ENCODE peak calls at places on chromosome 12, in seven cellular contexts. Y is IMR-90, W is GM12891, R is GM12892, X is ovary, B is stomach, P is tibial nerve. V is an unnamed sample.

GRCh38 chr12:96140110-96140509 is 54.1 kb upstream of the ELK3 start:
- DNase-seq in Y (peak), W (no peak), R (no peak), X (no peak), B (no peak), P (no peak), V (no peak)

GRCh38 chr12:127809236-127809635 is 457.7 kb upstream of the TMEM132C start:
- DNase-seq in Y (no peak), W (no peak), R (no peak), X (no peak), B (no peak), P (no peak), V (no peak)

GRCh38 chr12:123813349-123813748 is 51.2 kb downstream of the DNAH10 start:
- DNase-seq in Y (peak), W (no peak), R (no peak), X (no peak), B (no peak), P (no peak), V (no peak)

GRCh38 chr12:7304456-7304855 is 584 bp downstream of the ACSM4 start:
- DNase-seq in Y (no peak), W (no peak), R (no peak), X (no peak), B (no peak), P (no peak), V (no peak)

GRCh38 chr12:124994435-124994975 is 1.1 kb downstream of the BRI3BP start:
- DNase-seq in Y (no peak), W (no peak), R (no peak), X (no peak), B (peak), P (no peak), V (no peak)

GRCh38 chr12:6887460-6887859 is 14.4 kb upstream of the SPSB2 start:
- DNase-seq in Y (no peak), W (no peak), R (no peak), X (no peak), B (peak), P (no peak), V (no peak)

GRCh38 chr12:45681469-45681868 is 48.0 kb upstream of the ARID2 start:
- DNase-seq in Y (peak), W (no peak), R (no peak), X (no peak), B (no peak), P (no peak), V (no peak)

GRCh38 chr12:59164991-59165718 is 244.9 kb upstream of the LRIG3 start:
- DNase-seq in Y (peak), W (no peak), R (no peak), X (no peak), B (no peak), P (no peak), V (peak)

GRCh38 chr12:92673756-92674155 is 29.0 kb upstream of the PLEKHG7 start:
- DNase-seq in Y (no peak), W (no peak), R (no peak), X (no peak), B (no peak), P (no peak), V (no peak)

GRCh38 chr12:90770861-90771260 is 184.1 kb downstream of the CCER1 start:
- DNase-seq in Y (no peak), W (no peak), R (no peak), X (no peak), B (no peak), P (no peak), V (no peak)

GRCh38 chr12:66066071-66066928 is 64.2 kb downstream of the LLPH start:
- DNase-seq in Y (peak), W (no peak), R (no peak), X (no peak), B (no peak), P (no peak), V (no peak)

GRCh38 chr12:106378788-106379187 is 21.2 kb downstream of the POLR3B start:
- DNase-seq in Y (no peak), W (no peak), R (no peak), X (no peak), B (no peak), P (no peak), V (no peak)

GRCh38 chr12:5694759-5695409 is 250.2 kb downstream of the ANO2 start:
- DNase-seq in Y (peak), W (no peak), R (no peak), X (no peak), B (no peak), P (no peak), V (no peak)

GRCh38 chr12:114744696-114745095 is 60.7 kb upstream of the TBX3 start:
- DNase-seq in Y (peak), W (no peak), R (no peak), X (peak), B (no peak), P (no peak), V (no peak)

GRCh38 chr12:75891072-75891471 is 140.5 kb downstream of the PHLDA1 start:
- DNase-seq in Y (no peak), W (no peak), R (no peak), X (no peak), B (no peak), P (no peak), V (no peak)

GRCh38 chr12:100795193-100796179 is 910 bp downstream of the ANO4 start:
- DNase-seq in Y (no peak), W (no peak), R (no peak), X (no peak), B (no peak), P (no peak), V (no peak)

GRCh38 chr12:101567918-101568317 is 26.9 kb upstream of the MYBPC1 start:
- DNase-seq in Y (no peak), W (no peak), R (no peak), X (no peak), B (no peak), P (no peak), V (no peak)

GRCh38 chr12:100573499-100574261 is at the start of gene GAS2L3:
- DNase-seq in Y (peak), W (peak), R (peak), X (peak), B (peak), P (peak), V (peak)

GRCh38 chr12:5965950-5966383 is 20.9 kb upstream of the ANO2 start:
- DNase-seq in Y (peak), W (peak), R (peak), X (no peak), B (peak), P (no peak), V (no peak)

GRCh38 chr12:76591461-76591860 is 31.9 kb upstream of the OSBPL8 start:
- DNase-seq in Y (peak), W (no peak), R (no peak), X (no peak), B (no peak), P (no peak), V (no peak)

GRCh38 chr12:91098942-91099341 is 12.4 kb downstream of the LUM start:
- DNase-seq in Y (peak), W (no peak), R (no peak), X (no peak), B (no peak), P (no peak), V (no peak)

GRCh38 chr12:132766380-132767085 is 4.9 kb upstream of the ANKLE2 start:
- DNase-seq in Y (peak), W (no peak), R (no peak), X (no peak), B (peak), P (no peak), V (peak)

GRCh38 chr12:116891019-116891418 is 9.8 kb upstream of the HRK start:
- DNase-seq in Y (no peak), W (no peak), R (no peak), X (no peak), B (no peak), P (no peak), V (no peak)

GRCh38 chr12:112350593-112351592 is 31.3 kb downstream of the HECTD4 start:
- DNase-seq in Y (no peak), W (no peak), R (no peak), X (no peak), B (no peak), P (no peak), V (no peak)

GRCh38 chr12:132024758-132025157 is 75.0 kb downstream of the EP400 start:
- DNase-seq in Y (no peak), W (no peak), R (no peak), X (peak), B (no peak), P (no peak), V (no peak)

GRCh38 chr12:103769240-103769945 is 71.6 kb downstream of the NT5DC3 start:
- DNase-seq in Y (no peak), W (no peak), R (no peak), X (no peak), B (no peak), P (no peak), V (no peak)

GRCh38 chr12:46944104-46944503 is 118.3 kb upstream of the SLC38A4 start:
- DNase-seq in Y (peak), W (no peak), R (no peak), X (no peak), B (no peak), P (no peak), V (no peak)

GRCh38 chr12:116186482-116187157 is 90.9 kb downstream of the MED13L start:
- DNase-seq in Y (no peak), W (no peak), R (no peak), X (no peak), B (no peak), P (no peak), V (no peak)

GRCh38 chr12:43238281-43238680 is 313.7 kb downstream of the ADAMTS20 start:
- DNase-seq in Y (no peak), W (no peak), R (no peak), X (no peak), B (no peak), P (no peak), V (no peak)

DNA sequence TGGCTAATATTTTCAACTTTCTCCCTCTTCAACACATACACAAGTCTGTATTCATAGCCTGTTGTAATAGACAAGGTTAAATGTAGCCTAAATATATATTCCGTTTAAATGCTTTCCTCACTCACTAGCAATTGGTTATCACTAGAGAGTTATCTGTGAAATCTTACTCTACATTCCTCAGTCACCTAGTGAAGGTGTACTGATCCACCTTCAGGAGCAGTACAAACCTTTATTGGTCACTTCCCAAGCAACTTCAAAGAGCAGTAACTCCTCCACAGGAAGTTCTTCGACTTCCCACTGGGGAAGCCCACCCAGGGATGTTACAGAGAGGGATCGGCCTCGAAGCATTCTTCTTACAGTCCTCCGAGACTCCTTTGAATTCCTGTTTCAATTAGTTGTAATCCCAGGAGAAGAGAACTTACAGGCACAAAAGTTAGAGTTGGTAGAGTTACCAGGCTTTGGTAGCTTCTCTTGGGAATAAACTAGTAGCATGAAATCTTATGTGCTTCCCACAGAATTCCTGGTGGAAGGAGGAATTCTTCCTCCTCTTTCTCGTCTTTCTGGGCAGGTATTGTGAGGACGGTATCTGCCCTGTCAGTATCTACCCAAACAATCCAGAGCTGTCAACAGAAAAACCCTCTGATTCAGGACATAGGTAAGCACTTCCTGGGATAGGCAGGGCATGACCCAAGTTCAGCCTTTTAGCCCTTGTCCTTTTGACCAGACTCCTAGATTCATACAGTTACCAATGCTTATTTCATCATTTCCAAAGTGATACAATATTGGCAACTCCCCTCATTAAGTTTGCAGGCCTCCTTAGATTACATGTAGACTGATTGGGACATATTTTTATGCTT is at the start of gene GYS2:
- DNase-seq in Y (no peak), W (no peak), R (no peak), X (no peak), B (no peak), P (no peak), V (no peak)
- TF ChIP-seq POLR2A in Y (no peak), W (no peak), R (no peak), X (no peak), B (no peak), P (no peak), V (no peak)

GRCh38 chr12:54393350-54393655 is 8.8 kb upstream of the ZNF385A start:
- DNase-seq in Y (no peak), W (no peak), R (no peak), X (no peak), B (no peak), P (no peak), V (no peak)

GRCh38 chr12:54394281-54394719 is 9.8 kb upstream of the ZNF385A start:
- DNase-seq in Y (peak), W (no peak), R (no peak), X (no peak), B (peak), P (no peak), V (no peak)

GRCh38 chr12:54393743-54394142 is 9.2 kb upstream of the ZNF385A start:
- DNase-seq in Y (no peak), W (no peak), R (no peak), X (no peak), B (no peak), P (no peak), V (no peak)

GRCh38 chr12:54390668-54391551 is 6.4 kb upstream of the ZNF385A start:
- DNase-seq in Y (no peak), W (peak), R (peak), X (peak), B (peak), P (no peak), V (peak)

DNA sequence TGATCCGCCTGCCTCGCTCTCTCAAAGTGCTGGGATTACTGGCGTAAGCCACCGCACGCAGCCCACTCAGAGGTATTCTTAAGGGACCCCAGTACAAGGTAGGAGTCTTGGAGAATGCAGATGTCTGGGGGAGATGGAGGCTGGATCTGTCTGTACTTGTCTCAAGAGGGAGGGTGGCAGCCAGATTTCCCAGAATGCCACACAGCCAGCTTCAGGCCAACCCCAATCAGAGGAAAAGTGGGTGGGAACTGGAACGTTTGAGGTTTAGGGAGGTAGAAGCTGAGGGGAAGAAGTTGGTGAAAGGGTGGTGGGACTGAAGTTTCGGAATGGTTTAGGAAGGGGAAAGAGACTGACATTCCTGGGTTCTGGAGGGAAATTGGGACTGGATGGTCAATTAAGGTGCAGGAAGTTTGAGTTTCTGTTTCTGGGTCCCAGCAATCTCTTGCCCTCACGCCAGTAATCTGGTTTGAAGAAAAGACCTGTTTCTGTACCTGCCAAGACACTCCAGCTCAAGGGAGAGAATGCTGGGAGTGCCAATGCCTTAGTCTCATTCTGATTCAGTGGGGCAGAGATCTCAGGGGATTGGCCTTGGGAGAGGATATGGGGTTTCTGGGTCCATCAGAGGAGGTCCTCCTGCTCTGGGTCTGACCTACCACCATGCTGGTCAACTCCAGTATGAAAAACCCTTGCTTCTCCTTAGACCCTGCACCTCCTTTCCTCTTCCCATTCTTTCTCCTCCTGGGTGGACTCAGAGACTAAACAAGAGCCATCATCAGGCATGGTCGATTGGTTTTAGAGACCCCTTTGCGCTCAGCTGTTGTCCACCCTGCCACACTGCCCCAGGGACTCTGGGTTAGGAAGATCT is 8.2 kb upstream of the ZNF385A start:
- DNase-seq in Y (no peak), W (no peak), R (no peak), X (no peak), B (no peak), P (no peak), V (no peak)
- TF ChIP-seq POLR2A in Y (no peak), W (no peak), R (no peak), X (no peak), B (no peak), P (no peak), V (no peak)

GRCh38 chr12:108562348-108563134 is at the start of gene ISCU:
- DNase-seq in Y (peak), W (peak), R (peak), X (peak), B (peak), P (peak), V (peak)
- TF ChIP-seq POLR2A in Y (peak), W (peak), R (peak), X (peak), B (peak), P (peak), V (peak)

DNA sequence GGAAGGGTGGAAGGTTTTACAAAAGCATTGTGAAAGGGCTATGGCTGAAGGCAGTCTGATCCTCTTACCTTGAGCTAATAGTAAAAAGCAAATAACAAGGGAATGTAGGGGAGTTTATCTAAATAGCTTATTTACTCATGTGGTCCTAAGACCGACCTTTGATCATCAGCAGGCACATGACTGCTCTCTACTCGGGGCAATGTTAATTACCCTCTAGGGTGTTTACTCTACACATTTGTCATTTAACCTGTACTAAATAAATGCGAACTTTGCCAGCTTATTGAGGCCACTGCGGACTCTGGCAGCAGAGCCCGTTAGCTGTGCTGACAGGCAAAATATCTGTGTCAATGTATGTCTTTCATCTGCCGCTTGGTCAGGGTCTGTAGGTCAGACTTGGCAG is 768.3 kb upstream of the ATXN7L3B start:
- DNase-seq in Y (no peak), W (no peak), R (no peak), X (no peak), B (no peak), P (no peak), V (no peak)
- TF ChIP-seq POLR2A in Y (no peak), W (no peak), R (no peak), X (no peak), B (no peak), P (no peak), V (no peak)

DNA sequence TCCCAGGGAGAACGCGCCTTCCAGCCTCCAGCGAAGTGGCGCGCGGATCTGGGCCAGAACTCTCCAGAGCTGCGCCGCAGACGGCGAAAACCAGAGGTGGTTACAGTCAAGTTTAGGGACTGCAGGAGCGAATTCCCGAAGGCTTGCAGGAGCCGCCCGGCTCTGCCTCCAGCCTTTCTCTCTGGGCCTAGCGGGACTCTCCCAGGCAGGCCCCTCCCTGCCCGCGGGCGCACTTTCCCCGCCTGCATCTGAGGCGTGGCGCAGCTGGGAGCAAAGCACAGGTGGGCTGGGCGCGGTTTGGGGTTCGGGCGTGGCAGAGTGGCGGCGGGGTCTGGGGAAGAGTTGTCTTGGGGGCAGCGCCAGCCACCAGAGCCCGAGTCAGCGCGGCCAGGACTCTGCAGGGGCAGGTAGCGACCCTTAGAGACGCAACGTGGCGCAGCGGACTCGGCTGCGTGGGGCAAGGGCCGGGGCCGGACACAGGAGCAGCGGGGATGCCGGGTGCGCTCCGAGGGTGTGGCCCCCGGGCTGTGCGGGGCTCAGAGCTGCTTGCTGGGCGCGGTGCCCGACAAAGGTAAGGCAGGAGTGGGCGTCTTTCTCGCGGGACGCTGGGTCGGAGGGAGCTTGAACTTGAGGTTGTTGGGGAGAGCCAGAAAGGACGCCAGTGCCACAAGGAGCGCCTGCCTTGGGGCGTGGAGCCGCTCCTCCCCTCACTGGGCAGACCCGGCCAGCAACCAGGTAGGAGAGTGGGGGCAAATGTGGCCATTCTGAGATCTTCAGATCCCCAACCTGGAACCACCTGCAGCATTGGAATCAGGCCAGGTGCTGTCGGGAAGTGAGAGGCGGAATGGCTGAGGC is 1126.0 kb downstream of the AACS start:
- DNase-seq in Y (no peak), W (no peak), R (no peak), X (no peak), B (no peak), P (no peak), V (no peak)
- TF ChIP-seq POLR2A in Y (no peak), W (no peak), R (no peak), X (no peak), B (no peak), P (no peak), V (no peak)